ENCODE peak calls at places on chromosome 21, in six cellular contexts. One of them, this sample, is unnamed.

GRCh38 chr21:34029724-34030528 is 43.5 kb upstream of the MRPS6 start:
- DNase-seq in fibroblast of mammary gland: peak; percentile 90
- DNase-seq in sciatic nerve: no peak
- DNase-seq in heart left ventricle: peak; percentile 25
- DNase-seq in left colon: peak; percentile 47
- DNase-seq in neural progenitor cell: peak; percentile 80
- DNase-seq in this sample: no peak

GRCh38 chr21:31318971-31319370 is 25.1 kb downstream of the TIAM1 start:
- DNase-seq in fibroblast of mammary gland: no peak
- DNase-seq in neural progenitor cell: no peak
- DNase-seq in heart left ventricle: no peak
- DNase-seq in left colon: no peak
- DNase-seq in sciatic nerve: no peak
- DNase-seq in this sample: no peak

GRCh38 chr21:33116669-33117267 is 46.8 kb downstream of the OLIG1 start:
- DNase-seq in left colon: no peak
- DNase-seq in sciatic nerve: no peak
- DNase-seq in fibroblast of mammary gland: no peak
- DNase-seq in neural progenitor cell: no peak
- DNase-seq in heart left ventricle: no peak
- DNase-seq in this sample: no peak

GRCh38 chr21:46092026-46092764 is 5.7 kb upstream of the COL6A2 start:
- DNase-seq in left colon: peak; percentile 84
- DNase-seq in heart left ventricle: peak; percentile 67
- DNase-seq in fibroblast of mammary gland: peak; percentile 100
- DNase-seq in sciatic nerve: peak; percentile 77
- DNase-seq in neural progenitor cell: no peak
- DNase-seq in this sample: peak; percentile 22

GRCh38 chr21:38937844-38938243 is 132.1 kb downstream of the ETS2 start:
- DNase-seq in left colon: no peak
- DNase-seq in heart left ventricle: no peak
- DNase-seq in fibroblast of mammary gland: no peak
- DNase-seq in sciatic nerve: no peak
- DNase-seq in neural progenitor cell: no peak
- DNase-seq in this sample: no peak

GRCh38 chr21:34687065-34687464 is 18.3 kb downstream of the CLIC6 start:
- DNase-seq in sciatic nerve: no peak
- DNase-seq in fibroblast of mammary gland: no peak
- DNase-seq in neural progenitor cell: no peak
- DNase-seq in heart left ventricle: no peak
- DNase-seq in left colon: no peak
- DNase-seq in this sample: no peak

GRCh38 chr21:27528697-27529096 is 561.8 kb upstream of the ADAMTS5 start:
- DNase-seq in neural progenitor cell: no peak
- DNase-seq in heart left ventricle: no peak
- DNase-seq in sciatic nerve: no peak
- DNase-seq in left colon: no peak
- DNase-seq in fibroblast of mammary gland: no peak
- DNase-seq in this sample: no peak

GRCh38 chr21:25555492-25555891 is 51.8 kb downstream of the MRPL39 start:
- DNase-seq in sciatic nerve: no peak
- DNase-seq in neural progenitor cell: no peak
- DNase-seq in fibroblast of mammary gland: no peak
- DNase-seq in left colon: no peak
- DNase-seq in heart left ventricle: no peak
- DNase-seq in this sample: no peak

GRCh38 chr21:40404319-40404906 is 442.5 kb downstream of the DSCAM start:
- DNase-seq in heart left ventricle: no peak
- DNase-seq in fibroblast of mammary gland: no peak
- DNase-seq in sciatic nerve: no peak
- DNase-seq in neural progenitor cell: no peak
- DNase-seq in left colon: no peak
- DNase-seq in this sample: no peak

GRCh38 chr21:33801424-33802405 is 113.9 kb downstream of the ATP5PO start:
- DNase-seq in left colon: no peak
- DNase-seq in heart left ventricle: no peak
- DNase-seq in sciatic nerve: no peak
- DNase-seq in fibroblast of mammary gland: peak; percentile 63
- DNase-seq in neural progenitor cell: peak; percentile 66
- DNase-seq in this sample: no peak

GRCh38 chr21:20997633-20998455 is at the start of gene NCAM2:
- DNase-seq in left colon: no peak
- DNase-seq in fibroblast of mammary gland: peak; percentile 66
- DNase-seq in sciatic nerve: peak; percentile 82
- DNase-seq in heart left ventricle: peak; percentile 79
- DNase-seq in neural progenitor cell: peak; percentile 95
- DNase-seq in this sample: no peak

GRCh38 chr21:41458121-41458520 is 32.1 kb downstream of the MX1 start:
- DNase-seq in sciatic nerve: no peak
- DNase-seq in heart left ventricle: no peak
- DNase-seq in fibroblast of mammary gland: no peak
- DNase-seq in neural progenitor cell: no peak
- DNase-seq in left colon: no peak
- DNase-seq in this sample: no peak

GRCh38 chr21:14773777-14774345 is 227.7 kb upstream of the SAMSN1 start:
- DNase-seq in sciatic nerve: peak; percentile 68
- DNase-seq in left colon: peak; percentile 50
- DNase-seq in fibroblast of mammary gland: peak; percentile 48
- DNase-seq in neural progenitor cell: peak; percentile 76
- DNase-seq in heart left ventricle: peak; percentile 29
- DNase-seq in this sample: peak; percentile 68

GRCh38 chr21:38878394-38879179 is 72.9 kb downstream of the ETS2 start:
- DNase-seq in sciatic nerve: no peak
- DNase-seq in left colon: no peak
- DNase-seq in fibroblast of mammary gland: no peak
- DNase-seq in neural progenitor cell: no peak
- DNase-seq in heart left ventricle: no peak
- DNase-seq in this sample: no peak

GRCh38 chr21:44793269-44794030 is 8.2 kb downstream of the UBE2G2 start:
- DNase-seq in heart left ventricle: peak; percentile 36
- DNase-seq in neural progenitor cell: peak; percentile 78
- DNase-seq in sciatic nerve: peak; percentile 68
- DNase-seq in fibroblast of mammary gland: peak; percentile 66
- DNase-seq in left colon: no peak
- DNase-seq in this sample: no peak

GRCh38 chr21:39637197-39637970 is 24.6 kb downstream of the B3GALT5 start:
- DNase-seq in neural progenitor cell: peak; percentile 52
- DNase-seq in heart left ventricle: no peak
- DNase-seq in left colon: peak; percentile 92
- DNase-seq in sciatic nerve: no peak
- DNase-seq in fibroblast of mammary gland: no peak
- DNase-seq in this sample: no peak

GRCh38 chr21:45579383-45580180 is 37.3 kb upstream of the SLC19A1 start:
- DNase-seq in sciatic nerve: peak; percentile 34
- DNase-seq in heart left ventricle: no peak
- DNase-seq in neural progenitor cell: no peak
- DNase-seq in fibroblast of mammary gland: no peak
- DNase-seq in left colon: peak; percentile 20
- DNase-seq in this sample: peak; percentile 5

GRCh38 chr21:26449161-26449560 is 123.9 kb downstream of the CYYR1 start:
- DNase-seq in left colon: no peak
- DNase-seq in fibroblast of mammary gland: peak; percentile 75
- DNase-seq in heart left ventricle: no peak
- DNase-seq in sciatic nerve: no peak
- DNase-seq in neural progenitor cell: no peak
- DNase-seq in this sample: no peak